ENCODE peak calls at places on chromosomes 12 and 14, in seven cellular contexts. One of them, this sample, is unnamed.

GRCh38 chr12:57454566-57455373 is at the start of gene INHBE:
- DNase-seq in A549: peak
- DNase-seq in ovary: no peak
- DNase-seq in transverse colon: no peak
- DNase-seq in HepG2: peak
- DNase-seq in K562: peak
- DNase-seq in H1: peak
- DNase-seq in this sample: no peak

GRCh38 chr12:109797905-109798669 is 35.1 kb downstream of the TRPV4 start:
- DNase-seq in A549: peak
- DNase-seq in ovary: no peak
- DNase-seq in transverse colon: no peak
- DNase-seq in HepG2: no peak
- DNase-seq in K562: peak
- DNase-seq in H1: peak
- DNase-seq in this sample: no peak

GRCh38 chr12:131564843-131565242 is 146.0 kb upstream of the SFSWAP start:
- DNase-seq in A549: no peak
- DNase-seq in ovary: no peak
- DNase-seq in transverse colon: no peak
- DNase-seq in HepG2: no peak
- DNase-seq in K562: no peak
- DNase-seq in H1: no peak
- DNase-seq in this sample: no peak

GRCh38 chr14:85195872-85196477 is 334.0 kb upstream of the FLRT2 start:
- DNase-seq in A549: peak
- DNase-seq in ovary: no peak
- DNase-seq in transverse colon: no peak
- DNase-seq in HepG2: no peak
- DNase-seq in K562: no peak
- DNase-seq in H1: no peak
- DNase-seq in this sample: no peak

GRCh38 chr12:124684971-124685688 is 117.7 kb upstream of the NCOR2 start:
- DNase-seq in A549: no peak
- DNase-seq in ovary: peak
- DNase-seq in transverse colon: no peak
- DNase-seq in HepG2: no peak
- DNase-seq in K562: no peak
- DNase-seq in H1: no peak
- DNase-seq in this sample: peak

GRCh38 chr12:15852383-15852782 is 29.8 kb upstream of the STRAP start:
- DNase-seq in A549: peak
- DNase-seq in ovary: no peak
- DNase-seq in transverse colon: no peak
- DNase-seq in HepG2: no peak
- DNase-seq in K562: no peak
- DNase-seq in H1: no peak
- DNase-seq in this sample: no peak

GRCh38 chr12:54051081-54051912 is 2.3 kb upstream of the HOXC4 start:
- DNase-seq in A549: no peak
- DNase-seq in ovary: no peak
- DNase-seq in transverse colon: no peak
- DNase-seq in HepG2: no peak
- DNase-seq in K562: no peak
- DNase-seq in H1: no peak
- DNase-seq in this sample: no peak

GRCh38 chr12:53074290-53074998 is 4.7 kb downstream of the SPRYD3 start:
- DNase-seq in A549: no peak
- DNase-seq in ovary: peak
- DNase-seq in transverse colon: no peak
- DNase-seq in HepG2: no peak
- DNase-seq in K562: no peak
- DNase-seq in H1: no peak
- DNase-seq in this sample: peak

GRCh38 chr12:113247123-113248045 is 26.1 kb downstream of the TPCN1 start:
- DNase-seq in A549: no peak
- DNase-seq in ovary: no peak
- DNase-seq in transverse colon: no peak
- DNase-seq in HepG2: no peak
- DNase-seq in K562: no peak
- DNase-seq in H1: no peak
- DNase-seq in this sample: no peak

GRCh38 chr12:132179431-132180362 is 35.4 kb downstream of the NOC4L start:
- DNase-seq in A549: no peak
- DNase-seq in ovary: no peak
- DNase-seq in transverse colon: no peak
- DNase-seq in HepG2: no peak
- DNase-seq in K562: no peak
- DNase-seq in H1: no peak
- DNase-seq in this sample: no peak

GRCh38 chr12:78802593-78802992 is 62.0 kb upstream of the SYT1 start:
- DNase-seq in A549: peak
- DNase-seq in ovary: no peak
- DNase-seq in transverse colon: no peak
- DNase-seq in HepG2: no peak
- DNase-seq in K562: no peak
- DNase-seq in H1: no peak
- DNase-seq in this sample: no peak

GRCh38 chr12:117042171-117042809 is 56.9 kb downstream of the TESC start:
- DNase-seq in A549: peak
- DNase-seq in ovary: no peak
- DNase-seq in transverse colon: no peak
- DNase-seq in HepG2: peak
- DNase-seq in K562: peak
- DNase-seq in H1: no peak
- DNase-seq in this sample: no peak

GRCh38 chr12:114408415-114408814 is 2.5 kb upstream of the TBX5 start:
- DNase-seq in A549: no peak
- DNase-seq in ovary: no peak
- DNase-seq in transverse colon: no peak
- DNase-seq in HepG2: no peak
- DNase-seq in K562: no peak
- DNase-seq in H1: no peak
- DNase-seq in this sample: no peak
- H3K27ac ChIP-seq in A549: no peak
- H3K27ac ChIP-seq in ovary: no peak
- H3K27ac ChIP-seq in transverse colon: no peak
- H3K27ac ChIP-seq in HepG2: no peak
- H3K27ac ChIP-seq in K562: no peak
- H3K27ac ChIP-seq in H1: no peak
- H3K27ac ChIP-seq in this sample: no peak

GRCh38 chr12:64610092-64610659 is at the start of gene RASSF3:
- DNase-seq in A549: peak
- DNase-seq in ovary: peak
- DNase-seq in transverse colon: peak
- DNase-seq in HepG2: peak
- DNase-seq in K562: peak
- DNase-seq in H1: peak
- DNase-seq in this sample: peak
- TF ChIP-seq POLR2A in A549: peak
- TF ChIP-seq POLR2A in ovary: peak
- TF ChIP-seq POLR2A in transverse colon: peak
- TF ChIP-seq POLR2A in HepG2: peak
- TF ChIP-seq POLR2A in K562: peak
- TF ChIP-seq POLR2A in H1: no peak
- TF ChIP-seq POLR2A in this sample: no peak

GRCh38 chr12:118136559-118137003 is 657 bp downstream of the PEBP1 start:
- DNase-seq in A549: peak
- DNase-seq in ovary: peak
- DNase-seq in transverse colon: peak
- DNase-seq in HepG2: peak
- DNase-seq in K562: peak
- DNase-seq in H1: peak
- DNase-seq in this sample: no peak

GRCh38 chr12:118140825-118141224 is 4.9 kb downstream of the PEBP1 start:
- DNase-seq in A549: no peak
- DNase-seq in ovary: no peak
- DNase-seq in transverse colon: no peak
- DNase-seq in HepG2: no peak
- DNase-seq in K562: no peak
- DNase-seq in H1: no peak
- DNase-seq in this sample: no peak

GRCh38 chr12:118137148-118137678 is 1.3 kb downstream of the PEBP1 start:
- DNase-seq in A549: no peak
- DNase-seq in ovary: no peak
- DNase-seq in transverse colon: no peak
- DNase-seq in HepG2: no peak
- DNase-seq in K562: no peak
- DNase-seq in H1: no peak
- DNase-seq in this sample: no peak

DNA sequence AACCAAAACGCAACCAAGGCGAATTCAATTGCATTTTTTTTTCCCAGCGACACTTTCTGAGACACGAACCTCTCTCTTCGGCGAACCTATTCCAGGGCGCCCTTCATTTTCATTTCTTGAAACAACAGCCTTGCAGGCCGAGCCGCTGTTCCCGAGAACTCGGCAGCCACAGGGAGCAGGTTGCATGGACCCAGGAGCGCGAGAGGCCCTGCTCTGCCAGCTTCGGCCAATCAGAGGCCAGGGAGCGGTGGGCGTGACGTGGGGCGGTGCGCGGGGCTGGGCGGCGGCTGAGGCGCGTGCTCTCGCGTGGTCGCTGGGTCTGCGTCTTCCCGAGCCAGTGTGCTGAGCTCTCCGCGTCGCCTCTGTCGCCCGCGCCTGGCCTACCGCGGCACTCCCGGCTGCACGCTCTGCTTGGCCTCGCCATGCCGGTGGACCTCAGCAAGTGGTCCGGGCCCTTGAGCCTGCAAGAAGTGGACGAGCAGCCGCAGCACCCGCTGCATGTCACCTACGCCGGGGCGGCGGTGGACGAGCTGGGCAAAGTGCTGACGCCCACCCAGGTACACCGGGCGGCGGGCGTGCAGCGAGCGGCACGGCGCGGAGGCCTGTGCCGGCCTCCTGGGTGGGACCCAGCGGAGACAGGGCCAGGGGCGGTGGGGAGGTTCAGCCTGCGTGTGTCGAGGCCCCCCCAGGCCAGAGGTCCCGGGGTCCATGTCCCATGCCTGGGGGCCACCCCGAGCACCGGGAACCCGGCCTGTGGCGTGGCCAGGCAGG is at the start of gene PEBP1:
- DNase-seq in A549: peak
- DNase-seq in ovary: peak
- DNase-seq in transverse colon: peak
- DNase-seq in HepG2: peak
- DNase-seq in K562: peak
- DNase-seq in H1: peak
- DNase-seq in this sample: peak
- TF ChIP-seq EP300 in A549: no peak
- TF ChIP-seq EP300 in ovary: no peak
- TF ChIP-seq EP300 in transverse colon: no peak
- TF ChIP-seq EP300 in HepG2: peak
- TF ChIP-seq EP300 in K562: no peak
- TF ChIP-seq EP300 in H1: no peak
- TF ChIP-seq EP300 in this sample: peak

DNA sequence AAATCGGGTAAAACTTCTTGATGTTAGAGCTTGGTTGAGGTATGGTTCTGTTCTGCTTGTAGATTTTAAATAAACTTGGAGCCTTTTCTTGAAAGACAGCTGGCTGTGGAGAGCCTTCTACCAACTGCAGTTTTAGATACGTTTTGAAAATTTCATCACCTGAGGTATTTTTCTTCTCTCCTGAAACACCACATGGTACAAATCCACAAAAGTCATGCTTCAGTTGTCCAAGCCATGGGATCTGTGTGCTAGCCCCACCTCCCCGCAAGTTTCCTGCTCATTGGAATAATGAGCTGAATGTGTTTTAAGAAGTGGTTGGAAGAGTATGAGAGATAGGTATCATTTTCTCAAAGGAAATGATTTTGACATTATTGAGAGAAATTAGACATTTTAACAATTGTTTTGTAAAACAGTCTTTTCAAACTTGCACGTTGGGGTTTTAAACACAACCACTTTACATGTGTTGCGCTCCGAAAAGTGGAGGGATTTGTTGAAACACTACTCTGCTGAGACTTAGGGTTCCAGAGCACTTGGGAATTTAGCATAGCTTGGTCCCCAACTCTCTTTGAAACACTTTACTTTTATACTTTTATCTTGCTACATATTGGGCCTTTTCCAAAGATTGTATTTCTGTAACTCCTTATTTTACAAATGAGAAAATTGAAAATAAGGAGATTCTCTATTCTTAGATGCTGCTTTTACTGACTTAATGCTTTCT is 1.5 kb downstream of the PPM1A start:
- DNase-seq in A549: peak
- DNase-seq in ovary: no peak
- DNase-seq in transverse colon: peak
- DNase-seq in HepG2: peak
- DNase-seq in K562: no peak
- DNase-seq in H1: no peak
- DNase-seq in this sample: no peak
- H3K27ac ChIP-seq in A549: peak
- H3K27ac ChIP-seq in ovary: peak
- H3K27ac ChIP-seq in transverse colon: peak
- H3K27ac ChIP-seq in HepG2: peak
- H3K27ac ChIP-seq in K562: peak
- H3K27ac ChIP-seq in H1: peak
- H3K27ac ChIP-seq in this sample: peak

DNA sequence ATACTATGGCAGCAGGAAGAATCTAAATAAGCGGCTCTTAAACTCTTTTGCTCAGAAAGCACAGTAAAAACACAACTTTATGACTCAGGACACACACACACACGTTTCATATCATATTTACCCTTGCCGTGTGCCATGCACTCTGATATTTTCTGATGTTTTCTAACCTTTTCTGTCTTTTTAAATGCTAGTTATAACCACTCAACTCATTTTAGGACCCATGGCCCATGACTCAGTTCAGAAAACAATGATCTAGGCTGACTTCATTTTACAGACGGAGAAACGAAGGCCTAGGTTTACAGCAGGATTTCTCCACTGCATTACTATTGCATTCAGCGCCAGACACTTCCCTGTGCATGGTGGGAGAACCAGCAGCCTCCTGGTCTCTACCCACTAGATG is 9.1 kb downstream of the VWF start:
- DNase-seq in A549: no peak
- DNase-seq in ovary: no peak
- DNase-seq in transverse colon: no peak
- DNase-seq in HepG2: no peak
- DNase-seq in K562: no peak
- DNase-seq in H1: no peak
- DNase-seq in this sample: no peak
- TF ChIP-seq POLR2A in A549: no peak
- TF ChIP-seq POLR2A in ovary: no peak
- TF ChIP-seq POLR2A in transverse colon: no peak
- TF ChIP-seq POLR2A in HepG2: no peak
- TF ChIP-seq POLR2A in K562: no peak
- TF ChIP-seq POLR2A in H1: no peak
- TF ChIP-seq POLR2A in this sample: no peak

DNA sequence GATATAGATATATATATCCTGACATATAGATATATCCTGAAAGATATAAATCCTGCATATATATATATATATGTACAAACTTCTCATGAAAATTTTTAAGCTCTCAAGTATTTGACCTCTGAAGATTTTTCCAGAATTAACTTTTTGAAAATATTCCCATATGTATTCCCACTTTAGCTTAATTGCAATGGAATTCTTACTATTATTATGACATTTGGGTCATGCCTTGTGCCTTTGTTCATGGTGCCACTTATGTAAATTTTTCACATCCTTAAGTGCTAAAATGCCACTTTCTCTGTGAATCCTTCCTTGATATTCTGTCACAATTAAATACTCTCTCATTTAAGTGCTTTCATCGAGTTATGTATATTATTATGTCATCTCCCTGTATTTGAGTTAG is 398.2 kb upstream of the SEL1L start:
- DNase-seq in A549: no peak
- DNase-seq in ovary: no peak
- DNase-seq in transverse colon: no peak
- DNase-seq in HepG2: no peak
- DNase-seq in K562: no peak
- DNase-seq in H1: no peak
- DNase-seq in this sample: no peak
- TF ChIP-seq EP300 in A549: no peak
- TF ChIP-seq EP300 in ovary: no peak
- TF ChIP-seq EP300 in transverse colon: no peak
- TF ChIP-seq EP300 in HepG2: no peak
- TF ChIP-seq EP300 in K562: no peak
- TF ChIP-seq EP300 in H1: no peak
- TF ChIP-seq EP300 in this sample: no peak

This sample was measured in tibial nerve.